ENCODE peak calls at places on chromosomes 4 and X, in ten cellular contexts. J is NCI-H2171 treated with DMSO at 0.1 percent for 48 hours; F is NCI-H460; T is fibroblast of the conjunctiva; Q is NCI-H345; D is stimulated activated effector memory CD8-positive, alpha-beta T cell treated with anti-CD3 and anti-CD28 coated beads, Interleukin-12 subunit alpha, Interleukin-12 subunit beta, amount 100 ng/mL, for 72 hours; S is NCI-H774; X is hippocampal formation; C is IMR-90; O is amygdala. H is an unnamed sample.

GRCh38 chr4:8871417-8872401 is at the start of gene HMX1:
- DNase-seq in J (peak; percentile 78), F (no peak), T (no peak), Q (no peak), D (no peak), S (no peak), X (peak; percentile 68), C (no peak), O (peak; percentile 37), H (no peak)

GRCh38 chr4:175419120-175419774 is 392.8 kb downstream of the GPM6A start:
- DNase-seq in J (no peak), F (peak; percentile 91), T (peak; percentile 98), Q (no peak), D (no peak), S (no peak), X (no peak), C (peak; percentile 96), O (no peak), H (no peak)

GRCh38 chr4:52942936-52943335 is 80.8 kb downstream of the RASL11B start:
- DNase-seq in J (no peak), F (no peak), T (no peak), Q (no peak), D (no peak), S (no peak), X (no peak), C (no peak), O (no peak), H (no peak)

GRCh38 chrX:107672955-107673378 is 44.7 kb downstream of the PRPS1 start:
- DNase-seq in J (peak; percentile 39), F (peak; percentile 64), T (peak; percentile 64), Q (peak; percentile 54), D (no peak), S (peak; percentile 14), X (peak; percentile 7), C (peak; percentile 56), O (no peak), H (peak; percentile 69)

GRCh38 chr4:12446237-12446636 is 1017.5 kb upstream of the HS3ST1 start:
- DNase-seq in J (no peak), F (no peak), T (no peak), Q (no peak), D (no peak), S (no peak), X (no peak), C (no peak), O (no peak), H (no peak)

GRCh38 chrX:3345281-3346081 is 971 bp downstream of the MXRA5 start:
- DNase-seq in J (no peak), F (no peak), T (no peak), Q (peak; percentile 1), D (no peak), S (no peak), X (no peak), C (no peak), O (no peak), H (peak; percentile 84)

GRCh38 chr4:77172336-77172735 is 15.3 kb downstream of the CCNG2 start:
- DNase-seq in J (no peak), F (peak; percentile 55), T (no peak), Q (no peak), D (no peak), S (no peak), X (no peak), C (peak; percentile 95), O (no peak), H (peak; percentile 48)

GRCh38 chrX:143632625-143633387 is 3.1 kb downstream of the SLITRK4 start:
- DNase-seq in J (no peak), F (peak; percentile 34), T (no peak), Q (no peak), D (no peak), S (no peak), X (no peak), C (no peak), O (no peak), H (no peak)

GRCh38 chrX:122421434-122422121 is 762.5 kb upstream of the GRIA3 start:
- DNase-seq in J (no peak), F (no peak), T (no peak), Q (no peak), D (no peak), S (no peak), X (no peak), C (no peak), O (no peak), H (no peak)

GRCh38 chrX:69158166-69159040 is 6.8 kb downstream of the PJA1 start:
- DNase-seq in J (peak; percentile 58), F (peak; percentile 11), T (peak; percentile 31), Q (peak; percentile 63), D (no peak), S (no peak), X (no peak), C (peak; percentile 85), O (no peak), H (peak; percentile 84)

GRCh38 chr4:187993827-187994226 is 1.7 kb upstream of the ZFP42 start:
- DNase-seq in J (no peak), F (no peak), T (no peak), Q (no peak), D (no peak), S (no peak), X (no peak), C (peak; percentile 16), O (no peak), H (peak; percentile 9)

GRCh38 chrX:145609951-145610511 is 207.6 kb upstream of the SLITRK2 start:
- DNase-seq in J (no peak), F (peak; percentile 66), T (peak; percentile 32), Q (no peak), D (no peak), S (no peak), X (no peak), C (peak; percentile 63), O (no peak), H (no peak)

GRCh38 chr4:118313098-118313497 is 39.7 kb downstream of the PRSS12 start:
- DNase-seq in J (peak; percentile 77), F (no peak), T (no peak), Q (no peak), D (no peak), S (no peak), X (no peak), C (peak; percentile 49), O (no peak), H (no peak)

GRCh38 chr4:112747035-112747434 is 110.1 kb downstream of the LARP7 start:
- DNase-seq in J (no peak), F (no peak), T (no peak), Q (no peak), D (no peak), S (no peak), X (no peak), C (no peak), O (no peak), H (no peak)

GRCh38 chr4:82421796-82422560 is 8.3 kb downstream of the HNRNPDL start:
- DNase-seq in J (no peak), F (no peak), T (no peak), Q (no peak), D (no peak), S (no peak), X (no peak), C (no peak), O (no peak), H (no peak)

GRCh38 chrX:132292753-132293152 is 73.5 kb upstream of the RAP2C start:
- DNase-seq in J (no peak), F (peak; percentile 33), T (peak; percentile 57), Q (no peak), D (no peak), S (no peak), X (no peak), C (peak; percentile 57), O (no peak), H (peak; percentile 72)

GRCh38 chr4:73674451-73674919 is 54.2 kb upstream of the RASSF6 start:
- DNase-seq in J (no peak), F (no peak), T (no peak), Q (no peak), D (no peak), S (no peak), X (no peak), C (peak; percentile 34), O (no peak), H (no peak)

GRCh38 chr4:136864580-136865185 is 667.6 kb downstream of the PCDH18 start:
- DNase-seq in J (peak; percentile 62), F (peak; percentile 61), T (peak; percentile 73), Q (peak; percentile 61), D (no peak), S (peak; percentile 32), X (peak; percentile 2), C (peak; percentile 81), O (no peak), H (peak; percentile 80)

GRCh38 chr4:143700060-143700419 is 435 bp downstream of the FREM3 start:
- DNase-seq in J (no peak), F (no peak), T (no peak), Q (peak; percentile 21), D (no peak), S (no peak), X (no peak), C (no peak), O (no peak), H (no peak)

GRCh38 chrX:1657367-1658082 is 42.7 kb downstream of the ASMT start:
- DNase-seq in J (peak; percentile 99), F (peak; percentile 64), T (no peak), Q (peak; percentile 48), D (peak; percentile 39), S (no peak), X (no peak), C (no peak), O (no peak), H (peak; percentile 12)

GRCh38 chr4:113756005-113756410 is 5.5 kb downstream of the CAMK2D start:
- DNase-seq in J (no peak), F (no peak), T (peak; percentile 53), Q (no peak), D (no peak), S (no peak), X (no peak), C (peak; percentile 70), O (no peak), H (peak; percentile 13)

GRCh38 chr4:158895797-158896442 is 127.1 kb downstream of the FNIP2 start:
- DNase-seq in J (peak; percentile 22), F (peak; percentile 38), T (no peak), Q (no peak), D (no peak), S (no peak), X (no peak), C (peak; percentile 46), O (peak; percentile 5), H (no peak)

GRCh38 chr4:176708771-176709311 is 83.9 kb downstream of the VEGFC start:
- DNase-seq in J (no peak), F (no peak), T (no peak), Q (no peak), D (no peak), S (no peak), X (no peak), C (no peak), O (no peak), H (no peak)

GRCh38 chr4:185740471-185740873 is 71.5 kb downstream of the SORBS2 start:
- DNase-seq in J (no peak), F (no peak), T (no peak), Q (peak; percentile 37), D (no peak), S (no peak), X (no peak), C (no peak), O (no peak), H (no peak)

GRCh38 chr4:121800961-121801714 is at the start of gene EXOSC9:
- DNase-seq in J (peak; percentile 73), F (peak; percentile 87), T (peak; percentile 83), Q (peak; percentile 90), D (peak; percentile 96), S (peak; percentile 74), X (peak; percentile 91), C (peak; percentile 94), O (peak; percentile 85), H (peak; percentile 94)

GRCh38 chr4:46270986-46271596 is 118.8 kb downstream of the GABRA2 start:
- DNase-seq in J (peak; percentile 8), F (peak; percentile 17), T (peak; percentile 1), Q (no peak), D (no peak), S (no peak), X (no peak), C (peak; percentile 4), O (no peak), H (peak; percentile 8)

GRCh38 chr4:73133784-73134183 is 64.3 kb upstream of the COX18 start:
- DNase-seq in J (no peak), F (no peak), T (no peak), Q (no peak), D (no peak), S (no peak), X (no peak), C (no peak), O (no peak), H (no peak)

GRCh38 chrX:53262918-53263394 is 18.4 kb downstream of the IQSEC2 start:
- DNase-seq in J (no peak), F (no peak), T (no peak), Q (no peak), D (no peak), S (no peak), X (no peak), C (peak; percentile 55), O (no peak), H (peak; percentile 4)